ENCODE peak calls at places on chromosome 14, in five cellular contexts. One of them, this sample, is unnamed.

GRCh38 chr14:54537651-54538050 is 27.9 kb downstream of the CGRRF1 start:
- DNase-seq in activated T-helper 9 cell treated with anti-CD3 and anti-CD28 coated beads, Interleukin-2, amount 50 U/mL, for 16 hours: no peak
- DNase-seq in A673: no peak
- DNase-seq in central memory CD8-positive, alpha-beta T cell: no peak
- DNase-seq in NCI-H748 treated with DMSO at 0.1 percent for 48 hours: no peak
- DNase-seq in this sample: no peak

GRCh38 chr14:77014004-77014604 is 14.4 kb downstream of the IRF2BPL start:
- DNase-seq in activated T-helper 9 cell treated with anti-CD3 and anti-CD28 coated beads, Interleukin-2, amount 50 U/mL, for 16 hours: no peak
- DNase-seq in NCI-H748 treated with DMSO at 0.1 percent for 48 hours: no peak
- DNase-seq in central memory CD8-positive, alpha-beta T cell: no peak
- DNase-seq in A673: no peak
- DNase-seq in this sample: no peak

GRCh38 chr14:56340921-56341320 is 222.7 kb downstream of the PELI2 start:
- DNase-seq in central memory CD8-positive, alpha-beta T cell: no peak
- DNase-seq in activated T-helper 9 cell treated with anti-CD3 and anti-CD28 coated beads, Interleukin-2, amount 50 U/mL, for 16 hours: no peak
- DNase-seq in NCI-H748 treated with DMSO at 0.1 percent for 48 hours: no peak
- DNase-seq in A673: no peak
- DNase-seq in this sample: no peak

GRCh38 chr14:69321601-69322330 is 61.8 kb downstream of the GALNT16 start:
- DNase-seq in activated T-helper 9 cell treated with anti-CD3 and anti-CD28 coated beads, Interleukin-2, amount 50 U/mL, for 16 hours: no peak
- DNase-seq in A673: no peak
- DNase-seq in NCI-H748 treated with DMSO at 0.1 percent for 48 hours: no peak
- DNase-seq in central memory CD8-positive, alpha-beta T cell: no peak
- DNase-seq in this sample: no peak

GRCh38 chr14:36162267-36162666 is 14.3 kb downstream of the PTCSC3 start:
- DNase-seq in A673: no peak
- DNase-seq in NCI-H748 treated with DMSO at 0.1 percent for 48 hours: no peak
- DNase-seq in activated T-helper 9 cell treated with anti-CD3 and anti-CD28 coated beads, Interleukin-2, amount 50 U/mL, for 16 hours: no peak
- DNase-seq in central memory CD8-positive, alpha-beta T cell: no peak
- DNase-seq in this sample: no peak

GRCh38 chr14:64234877-64235651 is 59.1 kb downstream of the ESR2 start:
- DNase-seq in central memory CD8-positive, alpha-beta T cell: no peak
- DNase-seq in A673: no peak
- DNase-seq in activated T-helper 9 cell treated with anti-CD3 and anti-CD28 coated beads, Interleukin-2, amount 50 U/mL, for 16 hours: no peak
- DNase-seq in NCI-H748 treated with DMSO at 0.1 percent for 48 hours: no peak
- DNase-seq in this sample: peak

GRCh38 chr14:92408186-92408585 is 85.2 kb downstream of the SLC24A4 start:
- DNase-seq in A673: no peak
- DNase-seq in activated T-helper 9 cell treated with anti-CD3 and anti-CD28 coated beads, Interleukin-2, amount 50 U/mL, for 16 hours: no peak
- DNase-seq in central memory CD8-positive, alpha-beta T cell: no peak
- DNase-seq in NCI-H748 treated with DMSO at 0.1 percent for 48 hours: peak
- DNase-seq in this sample: no peak

GRCh38 chr14:101823511-101824120 is 62.1 kb downstream of the PPP2R5C start:
- DNase-seq in activated T-helper 9 cell treated with anti-CD3 and anti-CD28 coated beads, Interleukin-2, amount 50 U/mL, for 16 hours: peak
- DNase-seq in central memory CD8-positive, alpha-beta T cell: peak
- DNase-seq in NCI-H748 treated with DMSO at 0.1 percent for 48 hours: no peak
- DNase-seq in A673: no peak
- DNase-seq in this sample: no peak

GRCh38 chr14:51574009-51574408 is 77.7 kb upstream of the FRMD6 start:
- DNase-seq in activated T-helper 9 cell treated with anti-CD3 and anti-CD28 coated beads, Interleukin-2, amount 50 U/mL, for 16 hours: no peak
- DNase-seq in A673: no peak
- DNase-seq in NCI-H748 treated with DMSO at 0.1 percent for 48 hours: no peak
- DNase-seq in central memory CD8-positive, alpha-beta T cell: no peak
- DNase-seq in this sample: no peak

This sample was measured in D341Med.